ENCODE peak calls at places on chromosomes 5 and 9, in five cellular contexts. C is cardiac muscle cell, V is psoas muscle, I is PC-9, K is adrenal gland. D is an unnamed sample. For H3K4me1, the result is how much of the 10 kb centered on the place peaks cover.

GRCh38 chr5:82664711-82665110 is 386.6 kb upstream of the RPS23 start:
- DNase-seq in C (no peak), V (no peak), I (no peak), K (no peak), D (no peak)

GRCh38 chr5:102922839-102923477 is 167.9 kb downstream of the PAM start:
- DNase-seq in C (no peak), V (no peak), I (no peak), K (peak), D (no peak)

GRCh38 chr5:140109050-140109817 is 4.7 kb upstream of the PURA start:
- DNase-seq in C (no peak), V (no peak), I (no peak), K (peak), D (no peak)

GRCh38 chr5:14212838-14213237 is 69.7 kb downstream of the TRIO start:
- DNase-seq in C (no peak), V (no peak), I (no peak), K (no peak), D (no peak)

GRCh38 chr9:11549311-11549794 is 936.6 kb upstream of the PTPRD start:
- DNase-seq in C (no peak), V (no peak), I (no peak), K (no peak), D (no peak)

GRCh38 chr5:92207156-92207555 is 824.0 kb upstream of the ARRDC3 start:
- DNase-seq in C (no peak), V (no peak), I (no peak), K (no peak), D (no peak)

GRCh38 chr5:96226941-96227552 is 206.0 kb downstream of the PCSK1 start:
- DNase-seq in C (no peak), V (peak), I (peak), K (peak), D (peak)

GRCh38 chr9:69857131-69857530 is 36.5 kb downstream of the CFAP95 start:
- DNase-seq in C (no peak), V (no peak), I (no peak), K (no peak), D (no peak)

GRCh38 chr9:71768388-71769174 is at the start of gene CEMIP2:
- DNase-seq in C (peak), V (peak), I (peak), K (peak), D (peak)

GRCh38 chr9:98460704-98461103 is 205.3 kb upstream of the TBC1D2 start:
- DNase-seq in C (no peak), V (no peak), I (no peak), K (no peak), D (no peak)

GRCh38 chr9:111190352-111190751 is 139.7 kb downstream of the OR2K2 start:
- DNase-seq in C (peak), V (no peak), I (no peak), K (no peak), D (no peak)

GRCh38 chr5:93735378-93735777 is 6.0 kb downstream of the POU5F2 start:
- DNase-seq in C (no peak), V (no peak), I (no peak), K (no peak), D (no peak)

GRCh38 chr9:89870207-89870606 is 265.4 kb downstream of the GADD45G start:
- DNase-seq in C (no peak), V (no peak), I (no peak), K (no peak), D (no peak)

GRCh38 chr5:14724633-14725032 is 60.1 kb downstream of the OTULIN start:
- DNase-seq in C (no peak), V (no peak), I (no peak), K (peak), D (no peak)

GRCh38 chr5:134053840-134054338 is 49.1 kb upstream of the VDAC1 start:
- DNase-seq in C (no peak), V (no peak), I (peak), K (no peak), D (no peak)

GRCh38 chr9:101325053-101325452 is 59.8 kb downstream of the BAAT start:
- DNase-seq in C (no peak), V (no peak), I (no peak), K (no peak), D (no peak)
- H3K27ac ChIP-seq in C (no peak), V (no peak), I (no peak), K (no peak), D (no peak)

GRCh38 chr5:170485606-170485911 is 18.3 kb upstream of the KCNIP1 start:
- DNase-seq in C (no peak), V (no peak), I (no peak), K (no peak), D (no peak)

GRCh38 chr5:170484459-170484831 is 19.4 kb upstream of the KCNIP1 start:
- DNase-seq in C (no peak), V (no peak), I (no peak), K (no peak), D (no peak)

GRCh38 chr5:170484847-170485605 is 18.8 kb upstream of the KCNIP1 start:
- DNase-seq in C (no peak), V (no peak), I (no peak), K (peak), D (no peak)

GRCh38 chr5:170488576-170488975 is 15.2 kb upstream of the KCNIP1 start:
- DNase-seq in C (no peak), V (no peak), I (no peak), K (no peak), D (no peak)

GRCh38 chr5:170486366-170486765 is 17.5 kb upstream of the KCNIP1 start:
- DNase-seq in C (no peak), V (no peak), I (no peak), K (no peak), D (no peak)
- H3K4me1 ChIP-seq in C (under half), V (under half), I (under half), K (under half), D (under half)

DNA sequence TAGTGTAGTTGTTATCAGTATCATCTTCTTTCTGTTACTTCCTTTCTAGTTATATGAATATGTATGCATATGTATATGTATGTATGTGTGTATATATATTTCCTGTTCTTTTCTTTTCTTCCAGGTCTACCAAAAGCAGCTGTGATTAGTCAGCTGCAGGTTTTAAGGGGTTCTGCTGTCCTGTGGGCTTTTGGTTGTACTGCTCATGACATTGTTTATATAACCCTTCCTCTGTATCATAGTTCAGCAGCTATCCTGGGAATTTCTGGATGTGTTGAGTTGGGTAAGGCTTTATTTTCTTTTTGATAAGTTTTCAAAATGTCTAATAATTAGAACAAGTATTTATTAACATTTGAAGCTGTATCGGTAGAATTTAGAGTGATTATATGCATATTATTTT is 23.2 kb downstream of the SLC27A6 start:
- DNase-seq in C (no peak), V (no peak), I (no peak), K (no peak), D (no peak)
- TF ChIP-seq CTCF in C (no peak), V (no peak), I (no peak), K (no peak), D (no peak)

GRCh38 chr9:81394816-81395215 is 294.5 kb downstream of the TLE1 start:
- DNase-seq in C (no peak), V (no peak), I (no peak), K (no peak), D (no peak)
- H3K27ac ChIP-seq in C (no peak), V (peak), I (no peak), K (peak), D (peak)

DNA sequence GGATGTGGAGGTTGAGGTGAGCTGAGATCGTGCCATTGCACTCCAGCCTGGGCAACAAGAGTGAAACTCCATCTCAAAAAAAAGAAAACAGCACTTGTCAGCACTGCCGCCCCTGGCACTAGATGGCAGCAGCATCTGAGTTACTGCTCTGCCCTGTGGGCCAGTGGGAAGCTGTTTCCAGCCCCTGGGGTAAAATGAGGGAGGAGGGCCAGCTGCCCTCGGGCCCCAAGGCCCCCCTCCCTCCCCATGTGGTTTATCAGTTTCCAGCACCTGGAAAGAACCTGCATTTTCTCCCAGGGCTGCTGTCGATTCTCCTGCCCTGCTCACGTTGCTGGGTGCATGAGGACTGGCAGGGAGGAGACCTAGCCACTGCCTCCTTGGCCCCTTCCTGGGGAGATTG is 13.2 kb upstream of the CEL start:
- DNase-seq in C (no peak), V (no peak), I (no peak), K (peak), D (no peak)
- H3K4me1 ChIP-seq in C (under half), V (under half), I (under half), K (under half), D (under half)

DNA sequence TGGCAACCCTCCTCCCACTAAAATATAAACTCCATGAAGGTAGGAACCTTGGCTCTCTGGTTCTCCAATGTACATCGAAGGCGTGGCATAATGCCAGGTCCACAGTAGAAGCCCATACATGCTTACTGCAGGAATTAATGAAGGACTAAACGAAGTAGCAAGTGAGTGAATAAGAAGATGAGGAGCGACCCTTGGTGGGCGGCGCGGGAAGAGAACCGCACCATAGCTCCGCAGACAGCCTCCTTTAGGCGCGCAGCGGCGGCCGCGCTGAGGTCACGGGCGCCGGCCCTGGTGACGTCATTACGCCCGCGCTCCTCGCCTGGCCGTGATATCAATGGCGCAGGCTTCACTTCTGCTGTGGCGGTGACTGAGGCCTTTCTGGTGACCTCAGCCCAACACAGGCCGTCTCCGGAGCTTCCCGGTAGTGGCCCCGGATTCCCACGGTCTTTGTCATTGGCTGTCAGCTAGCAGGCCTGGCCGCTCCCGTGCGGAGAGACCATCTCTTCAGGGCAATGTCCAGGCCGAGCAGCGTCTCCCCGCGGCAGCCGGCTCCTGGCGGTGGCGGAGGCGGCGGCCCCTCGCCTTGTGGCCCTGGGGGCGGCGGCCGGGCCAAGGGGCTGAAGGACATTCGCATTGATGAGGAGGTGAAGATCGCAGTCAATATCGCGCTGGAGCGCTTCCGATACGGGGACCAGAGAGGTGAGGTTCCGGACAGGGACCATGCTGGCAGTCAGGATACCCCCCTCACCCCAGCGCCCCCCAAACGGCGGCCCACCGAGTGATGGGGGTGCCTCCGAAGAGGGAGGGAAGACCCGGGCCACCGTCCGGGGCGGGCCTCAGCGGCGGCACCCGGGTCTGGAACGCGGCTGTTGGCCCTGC is at the start of gene YTHDC2:
- DNase-seq in C (peak), V (peak), I (peak), K (peak), D (peak)
- TF ChIP-seq CTCF in C (peak), V (peak), I (no peak), K (no peak), D (peak)

D was measured in left ventricle myocardium inferior.